ENCODE peak calls at places on chromosomes 16 and 17, in nine cellular contexts. P, L, U, O, S, V, X, C and Y are unnamed samples. For H3K4me1, the result is how much of the 10 kb centered on the place peaks cover.

GRCh38 chr17:14203392-14203791 is 33.3 kb downstream of the CDRT15 start:
- DNase-seq in P (no peak), L (no peak), U (no peak), O (no peak), S (no peak), V (no peak), X (no peak), C (no peak), Y (no peak)

GRCh38 chr16:57752581-57753447 is 17.2 kb downstream of the KATNB1 start:
- DNase-seq in P (peak), L (no peak), U (no peak), O (no peak), S (no peak), V (no peak), X (no peak), C (no peak), Y (no peak)

GRCh38 chr17:39794249-39794970 is 56.7 kb downstream of the GRB7 start:
- DNase-seq in P (no peak), L (no peak), U (no peak), O (no peak), S (peak), V (no peak), X (no peak), C (no peak), Y (no peak)

GRCh38 chr17:49819118-49819517 is 28.8 kb downstream of the TAC4 start:
- DNase-seq in P (no peak), L (no peak), U (no peak), O (no peak), S (no peak), V (no peak), X (no peak), C (no peak), Y (no peak)

GRCh38 chr17:16969931-16970906 is 1.7 kb downstream of the TNFRSF13B start:
- DNase-seq in P (no peak), L (no peak), U (no peak), O (no peak), S (no peak), V (no peak), X (no peak), C (peak), Y (no peak)

GRCh38 chr17:42266918-42267766 is 9.0 kb downstream of the STAT5B start:
- DNase-seq in P (no peak), L (peak), U (no peak), O (no peak), S (no peak), V (peak), X (peak), C (peak), Y (no peak)

GRCh38 chr17:1785925-1786324 is 24.1 kb downstream of the SERPINF1 start:
- DNase-seq in P (peak), L (no peak), U (no peak), O (no peak), S (no peak), V (peak), X (no peak), C (no peak), Y (no peak)

GRCh38 chr17:73068322-73069153 is 23.9 kb downstream of the SLC39A11 start:
- DNase-seq in P (no peak), L (peak), U (peak), O (no peak), S (no peak), V (no peak), X (no peak), C (no peak), Y (no peak)

GRCh38 chr16:23274968-23275367 is 27.1 kb upstream of the SCNN1B start:
- DNase-seq in P (no peak), L (peak), U (no peak), O (peak), S (no peak), V (no peak), X (no peak), C (no peak), Y (no peak)

GRCh38 chr16:31335431-31335830 is 19.5 kb upstream of the ITGAX start:
- DNase-seq in P (no peak), L (no peak), U (no peak), O (no peak), S (no peak), V (no peak), X (no peak), C (peak), Y (no peak)

GRCh38 chr16:10338426-10338825 is 47.4 kb upstream of the ATF7IP2 start:
- DNase-seq in P (no peak), L (no peak), U (no peak), O (no peak), S (no peak), V (no peak), X (no peak), C (peak), Y (peak)

GRCh38 chr17:45948498-45948880 is 50.6 kb upstream of the STH start:
- DNase-seq in P (no peak), L (no peak), U (no peak), O (no peak), S (no peak), V (peak), X (no peak), C (no peak), Y (no peak)

GRCh38 chr17:38749222-38750043 is 1.3 kb upstream of the PCGF2 start:
- DNase-seq in P (peak), L (peak), U (peak), O (peak), S (peak), V (peak), X (peak), C (peak), Y (peak)

GRCh38 chr16:85370881-85371651 is 242.1 kb upstream of the GSE1 start:
- DNase-seq in P (peak), L (no peak), U (peak), O (no peak), S (peak), V (no peak), X (peak), C (peak), Y (peak)

GRCh38 chr17:32114536-32114935 is 27.8 kb upstream of the RHOT1 start:
- DNase-seq in P (no peak), L (no peak), U (no peak), O (no peak), S (no peak), V (no peak), X (no peak), C (no peak), Y (no peak)

GRCh38 chr17:32110596-32110995 is 31.7 kb upstream of the RHOT1 start:
- DNase-seq in P (no peak), L (no peak), U (no peak), O (no peak), S (peak), V (no peak), X (no peak), C (no peak), Y (no peak)

GRCh38 chr17:32116937-32117336 is 25.4 kb upstream of the RHOT1 start:
- DNase-seq in P (no peak), L (no peak), U (no peak), O (no peak), S (no peak), V (no peak), X (no peak), C (no peak), Y (no peak)

GRCh38 chr17:32111141-32111771 is 31.0 kb upstream of the RHOT1 start:
- DNase-seq in P (no peak), L (peak), U (peak), O (peak), S (peak), V (no peak), X (no peak), C (peak), Y (no peak)

DNA sequence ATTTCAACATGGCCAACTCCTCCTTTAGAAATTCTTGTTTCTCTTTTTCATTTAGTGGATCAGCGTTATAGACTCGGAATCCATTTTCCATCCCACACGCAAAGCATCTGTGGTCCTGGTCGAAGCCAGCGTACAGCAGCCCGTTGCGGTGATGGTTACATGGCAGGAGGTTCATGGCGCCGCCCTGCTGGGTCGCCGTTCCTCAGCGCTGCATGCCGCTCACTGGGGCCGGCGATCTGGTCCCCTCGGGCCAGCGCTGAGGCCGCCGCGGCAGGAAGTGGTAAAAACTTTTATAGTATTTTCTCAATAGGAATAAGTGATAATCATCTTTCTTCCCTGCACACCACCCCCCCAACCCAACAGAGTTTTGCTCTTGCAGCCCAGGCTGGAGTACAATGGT is 29.9 kb upstream of the RHOT1 start:
- DNase-seq in P (no peak), L (no peak), U (no peak), O (no peak), S (no peak), V (no peak), X (no peak), C (no peak), Y (no peak)
- TF ChIP-seq CTCF in P (no peak), L (no peak), U (no peak), O (no peak), S (no peak), V (no peak), X (no peak), C (no peak), Y (no peak)

DNA sequence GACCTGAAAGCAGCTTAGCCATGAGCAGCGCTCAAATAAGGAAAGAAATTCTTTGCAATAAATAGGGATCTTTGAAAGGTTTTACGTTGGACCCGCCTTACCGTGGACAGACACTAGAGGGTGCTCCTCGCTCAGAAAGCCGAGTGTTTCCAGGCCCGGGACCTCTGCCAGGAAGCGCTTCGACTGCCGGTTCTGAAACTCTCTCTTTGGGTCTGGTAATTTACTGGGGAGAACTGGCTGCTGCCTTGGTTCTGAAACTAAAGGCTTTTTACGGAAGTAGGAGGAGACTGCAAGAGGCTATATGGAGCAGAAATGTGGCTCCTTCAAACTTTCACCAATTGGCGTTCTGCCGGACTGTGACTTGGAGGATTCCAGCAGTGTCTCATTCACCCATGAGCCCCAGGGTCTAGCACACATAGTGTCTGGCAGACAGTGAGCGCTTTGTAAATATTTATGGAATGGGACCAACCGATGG is 45.6 kb upstream of the HOXB9 start:
- DNase-seq in P (peak), L (peak), U (peak), O (peak), S (peak), V (peak), X (peak), C (peak), Y (peak)
- H3K4me3 ChIP-seq in P (peak), L (peak), U (peak), O (peak), S (peak), V (peak), X (peak), C (no peak), Y (peak)

DNA sequence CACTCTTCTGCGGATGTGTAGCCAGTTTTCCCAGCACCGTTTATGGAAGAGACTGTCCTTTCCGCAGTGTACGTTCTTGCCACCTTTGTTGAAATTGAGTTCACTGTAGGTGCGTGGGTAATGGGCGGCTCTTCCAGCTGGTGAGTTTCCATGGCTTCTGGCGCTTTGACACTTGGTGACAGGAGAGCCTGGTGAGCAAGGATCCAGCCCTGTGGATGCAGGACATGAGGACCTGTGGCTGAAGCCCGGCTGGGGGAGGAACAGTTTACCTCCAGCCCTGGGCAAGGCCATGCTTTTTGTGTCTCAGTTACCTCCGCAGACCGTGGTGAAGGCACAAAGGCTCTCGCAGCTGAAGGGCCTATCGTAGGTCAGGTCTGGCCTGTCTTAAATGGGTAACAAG is 166.5 kb downstream of the LAT start:
- DNase-seq in P (peak), L (no peak), U (no peak), O (no peak), S (no peak), V (no peak), X (no peak), C (no peak), Y (no peak)
- H3K4me1 ChIP-seq in P (under half), L (under half), U (under half), O (under half), S (under half), V (under half), X (under half), C (under half), Y (under half)

DNA sequence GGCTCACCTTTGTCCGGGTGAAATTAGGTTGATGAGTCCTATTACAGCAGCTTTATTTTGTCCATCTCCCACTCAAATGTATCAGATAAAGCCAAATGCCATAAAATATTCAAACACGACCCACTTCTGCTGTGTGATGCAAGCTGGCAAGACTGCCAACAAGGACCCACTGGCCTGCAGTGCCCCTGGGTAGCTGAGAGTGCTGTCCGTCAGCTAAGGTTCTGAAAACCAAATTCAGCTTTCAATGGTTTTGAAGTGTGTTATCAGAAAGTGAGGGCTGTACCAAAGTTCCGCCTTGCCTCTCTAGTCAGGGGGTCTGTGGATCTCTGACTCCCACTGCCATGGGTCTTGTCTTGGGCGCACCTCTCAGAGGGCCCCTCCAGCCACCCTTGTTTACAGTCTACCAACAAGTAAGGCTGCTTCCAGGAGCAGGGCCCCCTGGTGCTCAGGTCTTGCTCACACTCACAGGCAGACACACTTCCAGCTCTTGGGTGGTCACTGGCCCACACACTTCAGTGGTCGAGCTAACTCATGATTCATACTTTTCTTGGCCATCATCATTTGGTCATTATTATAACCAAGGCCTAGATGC is 10.5 kb upstream of the CCDC182 start:
- DNase-seq in P (no peak), L (no peak), U (no peak), O (no peak), S (no peak), V (no peak), X (no peak), C (no peak), Y (no peak)
- TF ChIP-seq CTCF in P (no peak), L (no peak), U (no peak), O (no peak), S (no peak), V (no peak), X (no peak), C (no peak), Y (no peak)

DNA sequence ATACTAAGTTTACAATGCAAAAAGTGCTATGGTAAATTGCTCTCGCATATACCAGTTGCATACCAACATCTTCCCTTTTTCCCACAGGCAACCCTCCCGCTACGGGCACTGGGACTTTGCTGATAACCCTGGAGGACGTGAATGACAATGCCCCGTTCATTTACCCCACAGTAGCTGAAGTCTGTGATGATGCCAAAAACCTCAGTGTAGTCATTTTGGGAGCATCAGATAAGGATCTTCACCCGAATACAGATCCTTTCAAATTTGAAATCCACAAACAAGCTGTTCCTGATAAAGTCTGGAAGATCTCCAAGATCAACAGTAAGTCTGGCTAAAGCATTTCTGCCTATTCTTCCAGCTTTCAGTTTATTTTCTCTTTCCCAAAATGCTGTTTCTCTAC is 27.9 kb upstream of the HSBP1 start:
- DNase-seq in P (no peak), L (no peak), U (no peak), O (no peak), S (no peak), V (no peak), X (no peak), C (no peak), Y (no peak)
- H3K4me3 ChIP-seq in P (no peak), L (no peak), U (no peak), O (no peak), S (no peak), V (no peak), X (no peak), C (no peak), Y (no peak)